ENCODE peak calls at places on chromosome 22, in ten cellular contexts. D, B, Y, I, F, V, R, A, L and Q are unnamed samples. For H3K4me1, the result is how much of the 10 kb centered on the place peaks cover.

GRCh38 chr22:27513021-27513420 is 288.5 kb downstream of the MN1 start:
- DNase-seq in D (no peak), B (no peak), Y (no peak), I (no peak), F (no peak), V (no peak), R (no peak), A (no peak), L (no peak), Q (no peak)

GRCh38 chr22:46322711-46323110 is 12.8 kb upstream of the TRMU start:
- DNase-seq in D (no peak), B (no peak), Y (no peak), I (no peak), F (no peak), V (no peak), R (no peak), A (no peak), L (no peak), Q (no peak)

GRCh38 chr22:19105456-19105855 is 16.8 kb downstream of the DGCR2 start:
- DNase-seq in D (no peak), B (no peak), Y (no peak), I (no peak), F (no peak), V (no peak), R (no peak), A (no peak), L (no peak), Q (no peak)

GRCh38 chr22:30078320-30079311 is 1.6 kb upstream of the HORMAD2 start:
- DNase-seq in D (no peak), B (no peak), Y (no peak), I (no peak), F (no peak), V (peak), R (no peak), A (no peak), L (no peak), Q (no peak)

GRCh38 chr22:50601669-50602337 is 1.2 kb downstream of the MAPK8IP2 start:
- DNase-seq in D (no peak), B (no peak), Y (no peak), I (no peak), F (no peak), V (no peak), R (peak), A (no peak), L (no peak), Q (no peak)

GRCh38 chr22:23678133-23678532 is 12.7 kb upstream of the RGL4 start:
- DNase-seq in D (no peak), B (no peak), Y (no peak), I (no peak), F (no peak), V (peak), R (no peak), A (peak), L (no peak), Q (no peak)

GRCh38 chr22:36386900-36387663 is 685 bp downstream of the MYH9 start:
- DNase-seq in D (peak), B (peak), Y (peak), I (peak), F (no peak), V (peak), R (no peak), A (peak), L (no peak), Q (peak)

GRCh38 chr22:19657252-19658056 is 56.8 kb upstream of the SEPTIN5 start:
- DNase-seq in D (no peak), B (peak), Y (no peak), I (no peak), F (no peak), V (no peak), R (peak), A (no peak), L (no peak), Q (no peak)

GRCh38 chr22:36644333-36644757 is 59.2 kb downstream of the CACNG2 start:
- DNase-seq in D (peak), B (no peak), Y (no peak), I (no peak), F (peak), V (peak), R (peak), A (peak), L (peak), Q (peak)

GRCh38 chr22:48054596-48054995 is 1292.1 kb downstream of the TBC1D22A start:
- DNase-seq in D (no peak), B (no peak), Y (no peak), I (no peak), F (no peak), V (no peak), R (no peak), A (no peak), L (no peak), Q (no peak)

GRCh38 chr22:34966980-34967379 is 99.0 kb upstream of the ISX start:
- DNase-seq in D (no peak), B (no peak), Y (no peak), I (no peak), F (no peak), V (no peak), R (no peak), A (no peak), L (peak), Q (no peak)

GRCh38 chr22:17436981-17437410 is 67.7 kb downstream of the CECR2 start:
- DNase-seq in D (no peak), B (no peak), Y (no peak), I (no peak), F (no peak), V (no peak), R (no peak), A (no peak), L (no peak), Q (no peak)

GRCh38 chr22:22787805-22788459 is 99.7 kb upstream of the IGLL5 start:
- DNase-seq in D (peak), B (no peak), Y (peak), I (peak), F (peak), V (peak), R (peak), A (peak), L (peak), Q (peak)

GRCh38 chr22:23237201-23237798 is 57.0 kb downstream of the BCR start:
- DNase-seq in D (peak), B (no peak), Y (peak), I (no peak), F (peak), V (peak), R (no peak), A (no peak), L (no peak), Q (peak)

GRCh38 chr22:49603016-49603415 is 224.7 kb downstream of the BRD1 start:
- DNase-seq in D (no peak), B (no peak), Y (no peak), I (peak), F (no peak), V (no peak), R (no peak), A (no peak), L (no peak), Q (no peak)

GRCh38 chr22:47295226-47295901 is 532.9 kb downstream of the TBC1D22A start:
- DNase-seq in D (no peak), B (no peak), Y (no peak), I (no peak), F (no peak), V (no peak), R (no peak), A (peak), L (no peak), Q (peak)

GRCh38 chr22:49286236-49286760 is 541.4 kb downstream of the BRD1 start:
- DNase-seq in D (no peak), B (peak), Y (no peak), I (no peak), F (no peak), V (no peak), R (no peak), A (no peak), L (no peak), Q (no peak)

GRCh38 chr22:25002241-25002985 is 49.9 kb downstream of the KIAA1671 start:
- DNase-seq in D (no peak), B (no peak), Y (no peak), I (no peak), F (no peak), V (no peak), R (no peak), A (no peak), L (no peak), Q (no peak)

GRCh38 chr22:50473855-50474671 is 772 bp downstream of the SBF1 start:
- DNase-seq in D (peak), B (no peak), Y (peak), I (no peak), F (peak), V (peak), R (no peak), A (peak), L (no peak), Q (peak)

GRCh38 chr22:47129902-47130301 is 367.5 kb downstream of the TBC1D22A start:
- DNase-seq in D (no peak), B (no peak), Y (peak), I (peak), F (no peak), V (no peak), R (no peak), A (no peak), L (no peak), Q (no peak)

GRCh38 chr22:36493690-36494110 is 12.3 kb upstream of the TXN2 start:
- DNase-seq in D (peak), B (no peak), Y (peak), I (peak), F (no peak), V (no peak), R (no peak), A (no peak), L (no peak), Q (peak)

GRCh38 chr22:48811885-48812284 is 1015.8 kb downstream of the BRD1 start:
- DNase-seq in D (no peak), B (no peak), Y (no peak), I (no peak), F (no peak), V (no peak), R (no peak), A (no peak), L (no peak), Q (no peak)

GRCh38 chr22:20464096-20464614 is 26.5 kb upstream of the SCARF2 start:
- DNase-seq in D (no peak), B (no peak), Y (no peak), I (peak), F (no peak), V (no peak), R (no peak), A (no peak), L (no peak), Q (no peak)

GRCh38 chr22:38867496-38868285 is 4.3 kb downstream of the CBX6 start:
- DNase-seq in D (no peak), B (no peak), Y (no peak), I (no peak), F (no peak), V (no peak), R (no peak), A (peak), L (no peak), Q (no peak)

GRCh38 chr22:35596821-35597220 is 20.3 kb downstream of the MB start:
- DNase-seq in D (peak), B (no peak), Y (no peak), I (no peak), F (no peak), V (no peak), R (no peak), A (peak), L (no peak), Q (no peak)

GRCh38 chr22:24554316-24555159 is at the start of gene GUCD1:
- DNase-seq in D (peak), B (no peak), Y (peak), I (peak), F (peak), V (peak), R (no peak), A (peak), L (no peak), Q (peak)

GRCh38 chr22:35586771-35587170 is 30.4 kb downstream of the MB start:
- DNase-seq in D (no peak), B (no peak), Y (no peak), I (no peak), F (no peak), V (peak), R (no peak), A (no peak), L (no peak), Q (no peak)

GRCh38 chr22:49100764-49101163 is 726.9 kb downstream of the BRD1 start:
- DNase-seq in D (no peak), B (no peak), Y (no peak), I (no peak), F (no peak), V (no peak), R (no peak), A (no peak), L (no peak), Q (no peak)

GRCh38 chr22:29797351-29797750 is 30.2 kb downstream of the UQCR10 start:
- DNase-seq in D (peak), B (no peak), Y (no peak), I (no peak), F (no peak), V (no peak), R (no peak), A (no peak), L (no peak), Q (no peak)

GRCh38 chr22:27775698-27776409 is 25.7 kb downstream of the MN1 start:
- DNase-seq in D (no peak), B (no peak), Y (no peak), I (no peak), F (no peak), V (no peak), R (no peak), A (no peak), L (no peak), Q (no peak)

GRCh38 chr22:43293259-43293658 is 49.9 kb downstream of the SCUBE1 start:
- DNase-seq in D (no peak), B (peak), Y (peak), I (no peak), F (no peak), V (no peak), R (no peak), A (no peak), L (no peak), Q (no peak)

GRCh38 chr22:49979587-49980264 is 19.2 kb downstream of the PIM3 start:
- DNase-seq in D (no peak), B (peak), Y (peak), I (no peak), F (no peak), V (peak), R (peak), A (peak), L (peak), Q (no peak)

GRCh38 chr22:29470159-29470855 is 9.7 kb upstream of the NEFH start:
- DNase-seq in D (peak), B (peak), Y (peak), I (no peak), F (peak), V (peak), R (peak), A (peak), L (peak), Q (peak)

GRCh38 chr22:43393132-43393844 is 18.5 kb upstream of the MPPED1 start:
- DNase-seq in D (no peak), B (no peak), Y (no peak), I (no peak), F (no peak), V (no peak), R (no peak), A (no peak), L (no peak), Q (no peak)

GRCh38 chr22:21758056-21758455 is 22.5 kb upstream of the YPEL1 start:
- DNase-seq in D (no peak), B (no peak), Y (no peak), I (no peak), F (no peak), V (no peak), R (no peak), A (no peak), L (no peak), Q (no peak)

GRCh38 chr22:21759631-21760030 is 24.0 kb upstream of the YPEL1 start:
- DNase-seq in D (no peak), B (no peak), Y (no peak), I (no peak), F (no peak), V (no peak), R (no peak), A (no peak), L (no peak), Q (no peak)

GRCh38 chr22:21760640-21761039 is 25.0 kb upstream of the YPEL1 start:
- DNase-seq in D (no peak), B (no peak), Y (no peak), I (no peak), F (peak), V (no peak), R (no peak), A (no peak), L (no peak), Q (no peak)

GRCh38 chr22:21759133-21759532 is 23.5 kb upstream of the YPEL1 start:
- DNase-seq in D (no peak), B (no peak), Y (no peak), I (no peak), F (no peak), V (no peak), R (no peak), A (no peak), L (no peak), Q (no peak)

DNA sequence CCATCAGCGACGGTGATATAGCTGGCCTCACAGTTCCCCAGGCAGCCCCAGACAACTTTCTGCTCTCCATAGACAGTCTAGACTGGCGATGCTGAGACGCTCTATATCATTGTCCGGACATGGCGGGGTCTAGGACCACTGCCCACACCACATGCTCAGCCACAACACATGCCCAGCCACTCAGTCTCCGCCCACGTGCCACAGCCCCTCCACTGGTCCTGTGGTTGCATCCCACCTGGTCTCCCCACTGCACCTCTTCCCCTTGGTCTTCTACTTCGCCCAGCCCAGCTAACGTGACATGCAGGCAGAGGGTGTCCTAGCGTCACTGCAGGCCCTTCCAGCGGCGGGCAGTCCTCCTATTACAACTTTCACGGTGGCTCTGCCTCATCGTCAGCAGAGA is 22.9 kb upstream of the YPEL1 start:
- DNase-seq in D (no peak), B (no peak), Y (no peak), I (no peak), F (no peak), V (no peak), R (no peak), A (no peak), L (no peak), Q (no peak)
- TF ChIP-seq POLR2A in D (no peak), B (no peak), Y (no peak), I (no peak), F (no peak), V (no peak), R (no peak), A (no peak), L (no peak), Q (no peak)

GRCh38 chr22:32531955-32532818 is 57.6 kb downstream of the FBXO7 start:
- DNase-seq in D (peak), B (no peak), Y (peak), I (peak), F (peak), V (peak), R (peak), A (peak), L (no peak), Q (no peak)

GRCh38 chr22:32531228-32531627 is 56.6 kb downstream of the FBXO7 start:
- DNase-seq in D (peak), B (no peak), Y (no peak), I (no peak), F (no peak), V (no peak), R (no peak), A (peak), L (no peak), Q (no peak)

GRCh38 chr22:32534252-32535215 is 59.9 kb downstream of the FBXO7 start:
- DNase-seq in D (peak), B (no peak), Y (peak), I (no peak), F (no peak), V (no peak), R (no peak), A (peak), L (no peak), Q (no peak)

GRCh38 chr22:32533265-32534068 is 58.9 kb downstream of the FBXO7 start:
- DNase-seq in D (peak), B (no peak), Y (no peak), I (peak), F (peak), V (no peak), R (no peak), A (no peak), L (no peak), Q (no peak)

DNA sequence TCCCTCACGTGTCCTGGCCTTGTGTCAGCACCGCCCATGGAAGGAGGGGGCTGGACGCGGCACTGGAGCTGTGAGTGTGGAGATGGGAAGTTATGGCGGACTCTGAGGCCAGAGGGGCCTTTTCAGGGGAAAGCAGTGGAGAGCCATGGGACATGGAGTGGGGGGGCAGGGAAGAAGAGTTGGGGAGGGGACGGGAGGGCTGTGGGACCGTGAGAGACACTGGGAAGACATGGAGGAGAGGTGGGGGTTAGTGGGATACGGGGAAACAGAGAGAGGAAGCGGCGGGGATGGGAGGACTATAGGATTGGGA is 58.2 kb downstream of the FBXO7 start:
- DNase-seq in D (no peak), B (peak), Y (no peak), I (no peak), F (no peak), V (no peak), R (no peak), A (no peak), L (no peak), Q (peak)
- H3K27ac ChIP-seq in D (peak), B (peak), Y (peak), I (no peak), F (peak), V (peak), R (no peak), A (peak), L (no peak), Q (peak)

GRCh38 chr22:26485013-26485412 is 1.3 kb downstream of the SRRD start:
- DNase-seq in D (no peak), B (no peak), Y (no peak), I (no peak), F (no peak), V (no peak), R (no peak), A (no peak), L (no peak), Q (no peak)

GRCh38 chr22:26484360-26484706 is 656 bp downstream of the SRRD start:
- DNase-seq in D (no peak), B (no peak), Y (no peak), I (no peak), F (peak), V (no peak), R (no peak), A (no peak), L (no peak), Q (no peak)

GRCh38 chr22:26482171-26482570 is 1.4 kb downstream of the HPS4 start:
- DNase-seq in D (no peak), B (no peak), Y (no peak), I (no peak), F (no peak), V (no peak), R (no peak), A (no peak), L (no peak), Q (no peak)

GRCh38 chr22:26483043-26483438 is 542 bp downstream of the HPS4 start:
- DNase-seq in D (no peak), B (no peak), Y (no peak), I (no peak), F (no peak), V (no peak), R (no peak), A (no peak), L (no peak), Q (no peak)

DNA sequence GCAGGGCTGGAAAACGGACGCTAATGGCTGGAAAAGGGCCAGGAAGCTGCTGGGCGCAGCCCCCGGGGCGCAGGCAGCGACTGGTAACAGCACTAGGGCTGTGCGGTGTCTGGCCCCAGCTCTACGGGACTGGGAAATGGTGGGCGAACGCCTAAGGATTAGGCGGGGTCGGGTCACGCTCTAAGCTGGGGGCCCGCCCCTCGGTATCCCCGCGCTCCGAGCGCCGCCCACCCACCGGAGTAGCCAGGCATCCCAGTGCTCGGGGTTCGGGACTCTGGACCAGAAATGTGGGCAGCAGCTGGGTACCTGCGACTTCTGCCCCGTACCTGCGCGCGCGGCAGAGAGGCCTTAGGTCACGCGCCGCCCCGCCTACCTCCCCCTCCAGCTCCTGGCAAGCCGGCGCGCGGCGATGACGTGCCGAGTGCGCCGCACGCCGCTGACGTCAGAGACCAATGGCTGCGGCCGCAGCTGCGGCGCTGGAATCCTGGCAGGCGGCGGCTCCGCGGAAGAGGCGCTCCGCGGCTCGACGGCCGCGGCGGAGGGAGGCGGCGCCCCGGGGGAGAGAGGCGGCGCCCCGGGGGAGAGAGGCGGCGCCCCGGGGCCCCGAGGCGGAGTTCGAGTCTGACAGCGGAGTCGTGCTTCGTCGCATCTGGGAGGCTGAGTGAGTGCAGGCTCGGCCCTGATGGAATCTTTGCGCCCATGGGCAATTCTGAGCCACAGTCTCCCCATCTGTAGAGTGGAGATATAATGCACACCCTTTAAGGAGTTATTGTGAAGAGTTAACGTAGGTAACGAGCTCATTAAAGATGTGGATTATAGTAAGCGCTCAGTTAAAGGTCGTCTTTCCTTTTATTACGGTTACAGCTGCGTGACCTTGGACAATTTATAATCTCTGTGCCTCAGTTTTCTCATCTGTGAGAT is at the start of the genes HPS4 and SRRD:
- DNase-seq in D (peak), B (peak), Y (peak), I (peak), F (peak), V (peak), R (peak), A (peak), L (peak), Q (peak)
- H3K4me1 ChIP-seq in D (half or more), B (under half), Y (half or more), I (under half), F (under half), V (under half), R (under half), A (under half), L (under half), Q (under half)

GRCh38 chr22:40709752-40710413 is 30.6 kb downstream of the MCHR1 start:
- DNase-seq in D (peak), B (no peak), Y (peak), I (no peak), F (peak), V (no peak), R (no peak), A (peak), L (no peak), Q (peak)
- TF ChIP-seq POLR2A in D (no peak), B (no peak), Y (no peak), I (no peak), F (no peak), V (no peak), R (no peak), A (peak), L (no peak), Q (no peak)